ENCODE peak calls at places on chromosomes 2 and 18, in five cellular contexts. Z, R, H, N and D are unnamed samples.

GRCh38 chr2:10354399-10354798 is 51.7 kb downstream of the HPCAL1 start:
- DNase-seq in H (no peak), N (no peak), R (no peak), Z (no peak), D (no peak)

GRCh38 chr2:82790277-82791021 is 1668.6 kb downstream of the SUCLG1 start:
- DNase-seq in N (peak), Z (peak), R (no peak), H (peak), D (peak)

GRCh38 chr18:31206787-31207381 is 44.2 kb upstream of the DSC1 start:
- DNase-seq in Z (peak), R (peak), N (no peak), H (no peak), D (no peak)

GRCh38 chr2:154193246-154193645 is 321.5 kb downstream of the GALNT13 start:
- DNase-seq in N (no peak), R (no peak), H (peak), Z (no peak), D (no peak)

GRCh38 chr2:177211602-177212105 is 940 bp upstream of the HNRNPA3 start:
- DNase-seq in R (no peak), N (no peak), Z (no peak), H (no peak), D (no peak)

GRCh38 chr2:97673915-97674283 is 4.4 kb downstream of the C2orf92 start:
- DNase-seq in Z (no peak), N (no peak), H (no peak), R (no peak), D (no peak)

GRCh38 chr2:118469103-118469502 is 378.3 kb downstream of the EN1 start:
- DNase-seq in R (no peak), N (no peak), Z (no peak), H (no peak), D (no peak)

GRCh38 chr2:152320166-152320565 is 14.8 kb upstream of the FMNL2 start:
- DNase-seq in Z (peak), R (no peak), H (peak), N (peak), D (no peak)

GRCh38 chr2:100518801-100519200 is 44.0 kb upstream of the PDCL3 start:
- DNase-seq in Z (peak), R (no peak), H (no peak), N (no peak), D (no peak)

GRCh38 chr2:212032536-212033219 is 505.9 kb downstream of the ERBB4 start:
- DNase-seq in H (peak), Z (peak), R (no peak), N (peak), D (no peak)

GRCh38 chr18:6521804-6522418 is 107.2 kb upstream of the L3MBTL4 start:
- DNase-seq in R (no peak), N (peak), Z (peak), H (peak), D (no peak)

GRCh38 chr18:50862401-50862800 is 16.5 kb upstream of the ME2 start:
- DNase-seq in Z (no peak), N (no peak), H (no peak), R (no peak), D (no peak)

GRCh38 chr18:63452273-63452672 is 24.5 kb upstream of the SERPINB5 start:
- DNase-seq in H (no peak), Z (peak), R (no peak), N (peak), D (no peak)

GRCh38 chr2:226794077-226794670 is 5.4 kb downstream of the IRS1 start:
- DNase-seq in H (peak), R (no peak), Z (peak), N (peak), D (no peak)

GRCh38 chr18:32366586-32367538 is 103.8 kb downstream of the GAREM1 start:
- DNase-seq in Z (no peak), H (peak), R (no peak), N (no peak), D (no peak)

GRCh38 chr18:48455555-48456478 is 46.6 kb upstream of the ZBTB7C start:
- DNase-seq in N (peak), Z (peak), H (peak), R (no peak), D (peak)

GRCh38 chr18:22348521-22349316 is 69.0 kb downstream of the CTAGE1 start:
- DNase-seq in R (peak), N (peak), Z (peak), H (peak), D (no peak)

GRCh38 chr2:102790086-102790453 is 28.2 kb downstream of the TMEM182 start:
- DNase-seq in R (no peak), H (no peak), Z (no peak), N (no peak), D (no peak)

GRCh38 chr2:46508734-46509133 is 29.4 kb downstream of the TMEM247 start:
- DNase-seq in R (no peak), N (no peak), Z (no peak), H (no peak), D (no peak)

GRCh38 chr18:70503060-70503459 is 214.2 kb downstream of the SOCS6 start:
- DNase-seq in H (no peak), R (no peak), Z (no peak), N (no peak), D (no peak)

GRCh38 chr18:45935591-45936335 is 31.4 kb downstream of the EPG5 start:
- DNase-seq in Z (peak), R (no peak), H (peak), N (peak), D (no peak)

GRCh38 chr2:64487256-64488049 is 33.5 kb downstream of the LGALSL start:
- DNase-seq in N (no peak), R (no peak), Z (no peak), H (no peak), D (no peak)

GRCh38 chr18:49849331-49850217 is 36.2 kb upstream of the ACAA2 start:
- DNase-seq in R (no peak), H (peak), N (peak), Z (peak), D (peak)

GRCh38 chr2:43519711-43520221 is 76.1 kb downstream of the THADA start:
- DNase-seq in R (no peak), N (peak), Z (peak), H (peak), D (peak)

GRCh38 chr2:98895901-98896300 is 40.1 kb downstream of the CRACDL start:
- DNase-seq in R (peak), H (no peak), Z (no peak), N (no peak), D (no peak)

GRCh38 chr2:95357717-95358280 is 44.7 kb upstream of the FAHD2A start:
- DNase-seq in R (peak), N (no peak), H (no peak), Z (no peak), D (no peak)